ENCODE peak calls at places on chromosomes 12 and 14, in four cellular contexts. X, K, Y and G are unnamed samples.

GRCh38 chr14:99272669-99273024 is 650 bp upstream of the BCL11B start:
- DNase-seq in X (no peak), K (no peak), Y (no peak), G (no peak)

GRCh38 chr12:40942326-40942725 is 245.8 kb upstream of the PDZRN4 start:
- DNase-seq in Y (no peak), K (no peak), X (no peak), G (no peak)

GRCh38 chr12:66438601-66439000 is 136.3 kb downstream of the HELB start:
- DNase-seq in K (no peak), Y (no peak), X (no peak), G (no peak)

GRCh38 chr12:107179883-107180282 is 86.5 kb upstream of the CRY1 start:
- DNase-seq in K (no peak), X (no peak), Y (no peak), G (no peak)

GRCh38 chr12:54394281-54394719 is 9.8 kb upstream of the ZNF385A start:
- DNase-seq in X (peak; percentile 60), K (peak; percentile 80), Y (peak; percentile 25), G (peak; percentile 66)

GRCh38 chr12:118371354-118372282 is 1.1 kb downstream of the TAOK3 start:
- DNase-seq in Y (no peak), X (no peak), K (peak; percentile 35), G (peak; percentile 11)

GRCh38 chr12:20486233-20486632 is 117.9 kb downstream of the PDE3A start:
- DNase-seq in Y (no peak), X (no peak), K (no peak), G (no peak)

GRCh38 chr12:14540801-14541462 is 26.8 kb downstream of the PLBD1 start:
- DNase-seq in K (no peak), Y (no peak), X (no peak), G (no peak)

GRCh38 chr12:57110189-57111045 is 745 bp downstream of the STAT6 start:
- DNase-seq in Y (peak; percentile 77), K (peak; percentile 93), X (peak; percentile 75), G (peak; percentile 61)

GRCh38 chr12:981956-982355 is 9.1 kb upstream of the ERC1 start:
- DNase-seq in Y (no peak), K (no peak), X (no peak), G (no peak)

GRCh38 chr12:90851800-90852718 is 102.9 kb downstream of the CCER1 start:
- DNase-seq in Y (peak; percentile 69), X (no peak), K (no peak), G (no peak)

GRCh38 chr12:1800646-1801284 is 19.6 kb upstream of the LRTM2 start:
- DNase-seq in X (no peak), K (peak; percentile 48), Y (peak; percentile 37), G (peak; percentile 62)

GRCh38 chr12:66662729-66663128 is 16.1 kb downstream of the GRIP1 start:
- DNase-seq in K (no peak), Y (no peak), X (no peak), G (no peak)

GRCh38 chr14:83085725-83086124 is 1552.1 kb upstream of the SEL1L start:
- DNase-seq in Y (no peak), X (no peak), K (no peak), G (no peak)

GRCh38 chr12:90515199-90516175 is 439.5 kb downstream of the CCER1 start:
- DNase-seq in Y (no peak), X (no peak), K (no peak), G (no peak)

GRCh38 chr12:64216239-64216638 is 5.9 kb downstream of the KICS2 start:
- DNase-seq in K (no peak), Y (no peak), X (no peak), G (no peak)

GRCh38 chr12:66647034-66647691 is 31.7 kb downstream of the GRIP1 start:
- DNase-seq in X (no peak), K (no peak), Y (no peak), G (no peak)

GRCh38 chr12:124013073-124013472 is 40.1 kb downstream of the ZNF664 start:
- DNase-seq in K (no peak), X (no peak), Y (no peak), G (no peak)

GRCh38 chr12:84605988-84606387 is 306.6 kb downstream of the SLC6A15 start:
- DNase-seq in Y (no peak), K (no peak), X (no peak), G (no peak)

GRCh38 chr14:23013056-23014054 is 3.4 kb upstream of the C14orf93 start:
- DNase-seq in Y (no peak), K (no peak), X (no peak), G (no peak)

GRCh38 chr12:48189331-48190125 is 6.1 kb downstream of the CCDC184 start:
- DNase-seq in Y (peak; percentile 49), X (peak; percentile 68), K (peak; percentile 79), G (peak; percentile 62)

GRCh38 chr14:74621556-74621955 is 9.5 kb upstream of the LTBP2 start:
- DNase-seq in K (no peak), Y (no peak), X (no peak), G (no peak)

GRCh38 chr12:90280564-90281058 is 572.0 kb upstream of the ATP2B1 start:
- DNase-seq in K (no peak), Y (no peak), X (no peak), G (no peak)

GRCh38 chr14:30209136-30209535 is 281.5 kb upstream of the PRKD1 start:
- DNase-seq in Y (no peak), X (no peak), K (no peak), G (no peak)

GRCh38 chr14:58656671-58657411 is 19.1 kb downstream of the DACT1 start:
- DNase-seq in K (no peak), Y (no peak), X (no peak), G (no peak)

GRCh38 chr12:2580821-2581220 is 213.9 kb upstream of the FKBP4 start:
- DNase-seq in K (no peak), Y (no peak), X (no peak), G (no peak)

GRCh38 chr12:123748661-123749060 is 13.4 kb upstream of the DNAH10 start:
- DNase-seq in K (no peak), Y (no peak), X (no peak), G (no peak)

GRCh38 chr12:5210918-5211290 is 167.2 kb downstream of the KCNA5 start:
- DNase-seq in Y (no peak), K (no peak), X (no peak), G (no peak)

GRCh38 chr14:104979758-104980591 is 1.8 kb upstream of the AHNAK2 start:
- DNase-seq in X (no peak), Y (no peak), K (no peak), G (no peak)

GRCh38 chr14:73463411-73463810 is 5.1 kb upstream of the NUMB start:
- DNase-seq in K (no peak), X (no peak), Y (peak; percentile 56), G (no peak)

GRCh38 chr14:73460691-73461127 is 2.4 kb upstream of the NUMB start:
- DNase-seq in Y (no peak), X (no peak), K (no peak), G (no peak)

GRCh38 chr14:73462815-73463214 is 4.5 kb upstream of the NUMB start:
- DNase-seq in Y (no peak), K (no peak), X (peak; percentile 8), G (no peak)

GRCh38 chr14:73461478-73462077 is 3.2 kb upstream of the NUMB start:
- DNase-seq in Y (no peak), X (no peak), K (no peak), G (no peak)

GRCh38 chr14:73462078-73462715 is 3.9 kb upstream of the NUMB start:
- DNase-seq in X (peak; percentile 38), Y (peak; percentile 97), K (no peak), G (no peak)
- TF ChIP-seq ELF4 in X (no peak), Y (no peak), K (no peak), G (no peak)

DNA sequence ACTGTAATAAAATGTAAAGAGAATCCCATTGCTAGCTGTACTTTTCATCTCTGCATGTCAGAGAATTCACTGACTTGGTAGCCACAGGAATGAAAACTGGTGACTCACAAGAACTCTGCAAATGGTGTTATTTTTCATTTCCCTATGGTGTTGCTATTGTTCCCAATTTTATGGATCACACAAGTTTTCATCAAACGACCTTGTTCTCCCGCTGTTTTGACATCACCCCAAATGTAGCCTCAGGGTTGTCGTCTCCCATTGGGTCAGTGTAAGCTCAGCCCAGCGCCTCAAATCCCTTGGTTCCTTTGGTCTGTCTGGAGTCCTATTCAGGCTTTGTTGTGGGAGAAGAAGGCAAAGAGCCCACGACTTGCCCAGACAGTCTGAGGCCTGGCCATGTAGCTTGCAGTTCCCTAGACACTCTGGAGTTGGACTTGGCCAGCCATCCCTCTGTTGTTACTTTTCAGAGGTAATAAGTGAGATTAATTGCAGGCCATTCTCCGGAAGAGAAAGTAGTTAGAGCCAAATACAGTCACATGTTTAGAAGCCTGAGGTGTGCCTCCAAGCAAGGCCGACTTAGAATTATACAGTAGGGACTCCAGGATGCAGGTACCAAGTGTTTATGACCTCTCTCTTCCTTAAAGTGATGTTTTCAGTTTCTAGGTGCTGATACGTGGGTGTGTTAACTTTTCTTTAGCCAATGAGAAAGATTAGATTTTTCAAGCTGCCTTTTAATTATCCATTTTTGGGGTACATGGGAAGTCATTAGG is 159.1 kb downstream of the TGFB3 start:
- DNase-seq in K (no peak), Y (no peak), X (no peak), G (no peak)
- TF ChIP-seq ELF4 in K (no peak), Y (no peak), X (no peak), G (no peak)

DNA sequence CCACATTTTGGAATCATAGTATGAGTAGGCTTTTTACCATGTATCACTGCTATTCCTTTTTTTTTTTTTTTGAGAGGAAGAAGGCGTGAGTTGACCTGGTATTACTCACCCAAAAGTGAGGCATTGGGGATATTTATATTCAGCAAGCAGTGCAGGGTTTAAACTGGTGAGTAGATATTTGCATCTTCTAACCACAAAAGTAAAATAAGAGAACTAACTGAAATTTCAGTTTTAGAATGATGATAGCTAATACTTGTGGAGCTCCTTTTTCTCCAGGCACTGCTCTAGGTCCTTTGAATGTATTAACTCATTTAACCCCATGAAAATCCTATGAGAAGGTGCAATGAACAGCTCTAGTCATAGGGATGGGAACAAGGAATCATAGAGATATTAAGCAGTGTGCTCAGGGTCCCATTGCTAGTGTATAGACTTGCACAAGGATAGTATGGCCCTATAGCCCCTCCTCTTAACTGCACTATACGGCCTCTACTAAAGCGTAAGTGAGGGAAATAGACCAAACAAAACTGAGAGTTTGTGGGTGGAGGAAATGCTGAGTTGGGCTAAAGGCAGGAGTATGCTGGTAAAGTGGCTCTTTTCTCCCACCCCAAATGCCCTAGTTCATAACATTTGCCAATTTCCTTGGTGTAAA is 104.3 kb upstream of the MAX start:
- DNase-seq in X (no peak), Y (no peak), K (no peak), G (no peak)
- TF ChIP-seq ELF4 in X (no peak), Y (no peak), K (no peak), G (no peak)

DNA sequence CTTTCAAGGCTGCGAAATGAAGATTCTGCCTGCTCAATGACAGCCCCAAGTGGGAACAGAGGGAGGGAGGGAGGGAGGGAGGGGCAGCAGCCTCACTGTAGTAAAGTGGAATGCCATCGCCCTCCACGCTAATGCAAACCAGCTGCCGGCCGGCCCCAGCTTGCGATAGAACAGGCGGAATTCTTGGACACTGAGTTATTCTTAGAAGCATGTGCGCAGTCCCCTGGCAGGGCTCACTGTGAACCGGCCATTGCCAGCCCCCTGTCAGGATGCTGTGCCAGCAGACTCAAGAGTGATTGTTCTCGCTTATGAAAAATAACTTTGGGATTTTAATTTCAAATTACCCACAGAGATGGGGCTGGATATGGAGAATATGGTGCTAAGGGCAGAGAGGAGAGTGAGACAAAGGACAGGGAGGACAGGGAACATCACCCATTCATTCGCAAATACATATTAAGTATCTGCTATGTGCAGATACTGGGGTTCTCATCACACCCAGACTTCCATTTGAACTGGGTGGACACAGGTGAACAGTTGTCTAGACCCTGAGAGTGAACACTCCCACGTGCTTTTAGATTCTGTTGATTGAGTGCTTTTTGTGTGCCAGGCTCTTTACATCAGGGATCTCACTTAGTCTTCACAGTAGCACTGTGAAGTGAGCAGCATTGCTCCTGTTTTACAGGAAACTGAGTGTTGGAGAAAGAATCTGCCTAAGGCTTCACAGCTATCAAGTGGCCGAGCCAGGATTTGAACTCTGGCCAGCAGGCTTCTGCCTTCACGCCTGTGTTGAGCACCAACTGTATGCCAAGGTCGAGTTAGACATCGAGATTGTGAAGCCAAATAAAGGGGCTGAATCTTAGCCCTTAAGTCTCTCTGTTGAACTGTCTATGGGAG is 192.9 kb downstream of the C12orf75 start:
- DNase-seq in Y (no peak), X (no peak), K (no peak), G (no peak)
- TF ChIP-seq ELF4 in Y (no peak), X (no peak), K (no peak), G (no peak)